ENCODE peak calls at places on chromosome 18, in four cellular contexts. G is heart left ventricle, F is fibroblast of lung, Q is psoas muscle. S is an unnamed sample. For H3K9me3, the result is how much of the 10 kb centered on the place peaks cover.

GRCh38 chr18:10973579-10974260 is 175.6 kb downstream of the PIEZO2 start:
- DNase-seq in G (no peak), F (peak), Q (no peak), S (peak)

GRCh38 chr18:9722691-9723090 is 14.6 kb downstream of the RAB31 start:
- DNase-seq in G (no peak), F (no peak), Q (no peak), S (no peak)

GRCh38 chr18:32324173-32324572 is 134.3 kb downstream of the MEP1B start:
- DNase-seq in G (no peak), F (peak), Q (no peak), S (no peak)

GRCh38 chr18:69250305-69251151 is 150.2 kb upstream of the DOK6 start:
- DNase-seq in G (no peak), F (peak), Q (no peak), S (no peak)

GRCh38 chr18:58898427-58898826 is 33.8 kb downstream of the ZNF532 start:
- DNase-seq in G (no peak), F (no peak), Q (no peak), S (no peak)

GRCh38 chr18:79805211-79805862 is 7.6 kb downstream of the KCNG2 start:
- DNase-seq in G (no peak), F (no peak), Q (no peak), S (no peak)

GRCh38 chr18:13217466-13217961 is 1.0 kb upstream of the LDLRAD4 start:
- DNase-seq in G (peak), F (no peak), Q (peak), S (peak)

GRCh38 chr18:25982961-25983360 is 107.5 kb downstream of the SS18 start:
- DNase-seq in G (no peak), F (no peak), Q (no peak), S (no peak)

GRCh38 chr18:43587538-43588153 is 310.4 kb upstream of the SYT4 start:
- DNase-seq in G (no peak), F (peak), Q (no peak), S (peak)

GRCh38 chr18:45753251-45753650 is 29.3 kb downstream of the SLC14A1 start:
- DNase-seq in G (no peak), F (no peak), Q (no peak), S (no peak)

GRCh38 chr18:51157215-51157614 is 40.3 kb downstream of the MEX3C start:
- DNase-seq in G (no peak), F (no peak), Q (no peak), S (no peak)

GRCh38 chr18:79935925-79936324 is 15.5 kb downstream of the SLC66A2 start:
- DNase-seq in G (no peak), F (no peak), Q (peak), S (no peak)

GRCh38 chr18:45103319-45104070 is 422.8 kb downstream of the SETBP1 start:
- DNase-seq in G (no peak), F (no peak), Q (no peak), S (no peak)

GRCh38 chr18:59604877-59605276 is 92.3 kb downstream of the CCBE1 start:
- DNase-seq in G (no peak), F (no peak), Q (no peak), S (no peak)

GRCh38 chr18:21740724-21741510 is at the start of gene MIB1:
- DNase-seq in G (peak), F (peak), Q (peak), S (peak)

GRCh38 chr18:54530285-54530684 is 60.8 kb upstream of the DYNAP start:
- DNase-seq in G (no peak), F (no peak), Q (no peak), S (no peak)

GRCh38 chr18:64710105-64710861 is 561.4 kb upstream of the LINC00305 start:
- DNase-seq in G (no peak), F (no peak), Q (no peak), S (no peak)

GRCh38 chr18:13548944-13549878 is 177.1 kb downstream of the FAM210A start:
- DNase-seq in G (no peak), F (no peak), Q (no peak), S (peak)

GRCh38 chr18:66553824-66554223 is 50.1 kb downstream of the CDH19 start:
- DNase-seq in G (no peak), F (peak), Q (no peak), S (no peak)

GRCh38 chr18:55633032-55633431 is 45.0 kb upstream of the TCF4 start:
- DNase-seq in G (no peak), F (peak), Q (no peak), S (no peak)

GRCh38 chr18:58549814-58550339 is 79.0 kb downstream of the ALPK2 start:
- DNase-seq in G (no peak), F (no peak), Q (no peak), S (no peak)

GRCh38 chr18:76005632-76006031 is 489.4 kb downstream of the ZNF516 start:
- DNase-seq in G (no peak), F (no peak), Q (no peak), S (no peak)

GRCh38 chr18:21117385-21118135 is 5.9 kb upstream of the ROCK1 start:
- DNase-seq in G (no peak), F (peak), Q (no peak), S (peak)

GRCh38 chr18:59996370-59996966 is 96.7 kb downstream of the PMAIP1 start:
- DNase-seq in G (no peak), F (peak), Q (no peak), S (peak)

GRCh38 chr18:60372598-60372997 is at the start of gene MC4R:
- DNase-seq in G (peak), F (peak), Q (no peak), S (peak)

GRCh38 chr18:78685980-78686530 is 293.6 kb upstream of the SALL3 start:
- DNase-seq in G (no peak), F (no peak), Q (no peak), S (no peak)
- H3K9me3 ChIP-seq in G (under half), F (under half), Q (under half), S (under half)

GRCh38 chr18:77340815-77341214 is 91.2 kb downstream of the GALR1 start:
- DNase-seq in G (no peak), F (no peak), Q (no peak), S (no peak)
- H3K9me3 ChIP-seq in G (under half), F (under half), Q (under half), S (under half)

GRCh38 chr18:62521082-62521481 is 1.7 kb upstream of the ZCCHC2 start:
- DNase-seq in G (no peak), F (no peak), Q (no peak), S (no peak)
- H3K9me3 ChIP-seq in G (under half), F (under half), Q (under half), S (under half)

GRCh38 chr18:39801848-39802247 is 2153.2 kb upstream of the PIK3C3 start:
- DNase-seq in G (no peak), F (no peak), Q (no peak), S (no peak)
- H3K9me3 ChIP-seq in G (under half), F (under half), Q (under half), S (under half)

GRCh38 chr18:78659748-78660147 is 319.9 kb upstream of the SALL3 start:
- DNase-seq in G (no peak), F (no peak), Q (no peak), S (no peak)
- H3K9me3 ChIP-seq in G (under half), F (under half), Q (under half), S (under half)

GRCh38 chr18:74529378-74529777 is 4.9 kb upstream of the CNDP1 start:
- DNase-seq in G (no peak), F (no peak), Q (no peak), S (no peak)

GRCh38 chr18:74531043-74531442 is 3.3 kb upstream of the CNDP1 start:
- DNase-seq in G (no peak), F (no peak), Q (no peak), S (no peak)

GRCh38 chr18:74528913-74529312 is 5.4 kb upstream of the CNDP1 start:
- DNase-seq in G (no peak), F (no peak), Q (no peak), S (no peak)

GRCh38 chr18:74530584-74530862 is 3.8 kb upstream of the CNDP1 start:
- DNase-seq in G (no peak), F (no peak), Q (no peak), S (no peak)

GRCh38 chr18:74529811-74530583 is 4.3 kb upstream of the CNDP1 start:
- DNase-seq in G (no peak), F (no peak), Q (no peak), S (no peak)
- H3K9me3 ChIP-seq in G (under half), F (under half), Q (under half), S (under half)

GRCh38 chr18:49446481-49446880 is 14.0 kb downstream of the DYM start:
- DNase-seq in G (no peak), F (peak), Q (no peak), S (no peak)
- H3K9me3 ChIP-seq in G (under half), F (under half), Q (under half), S (under half)

GRCh38 chr18:8288447-8289213 is 320.6 kb upstream of the RAB12 start:
- DNase-seq in G (peak), F (no peak), Q (no peak), S (no peak)
- H3K9me3 ChIP-seq in G (under half), F (under half), Q (under half), S (under half)

GRCh38 chr18:72409923-72410322 is 134.2 kb downstream of the CBLN2 start:
- DNase-seq in G (no peak), F (no peak), Q (no peak), S (peak)
- H3K9me3 ChIP-seq in G (under half), F (under half), Q (under half), S (under half)